ENCODE peak calls at places on chromosomes 6 and 20, in six cellular contexts. One of them, this sample, is unnamed.

GRCh38 chr20:51930775-51931174 is 128.5 kb upstream of the SALL4 start:
- DNase-seq in AG04450: peak; percentile 11
- DNase-seq in left ventricle myocardium inferior: no peak
- DNase-seq in Peyer's patch: no peak
- DNase-seq in left lung: no peak
- DNase-seq in CD4-positive, alpha-beta T cell: no peak
- DNase-seq in this sample: no peak

GRCh38 chr6:35078896-35079295 is 62.2 kb downstream of the TCP11 start:
- DNase-seq in AG04450: no peak
- DNase-seq in left ventricle myocardium inferior: no peak
- DNase-seq in left lung: no peak
- DNase-seq in CD4-positive, alpha-beta T cell: no peak
- DNase-seq in Peyer's patch: peak; percentile 41
- DNase-seq in this sample: no peak

GRCh38 chr6:70124882-70125535 is 177.9 kb downstream of the COL9A1 start:
- DNase-seq in Peyer's patch: no peak
- DNase-seq in left lung: no peak
- DNase-seq in AG04450: no peak
- DNase-seq in left ventricle myocardium inferior: no peak
- DNase-seq in CD4-positive, alpha-beta T cell: no peak
- DNase-seq in this sample: no peak

GRCh38 chr6:14713008-14713452 is 532.8 kb upstream of the JARID2 start:
- DNase-seq in left lung: no peak
- DNase-seq in Peyer's patch: no peak
- DNase-seq in left ventricle myocardium inferior: peak; percentile 52
- DNase-seq in AG04450: no peak
- DNase-seq in CD4-positive, alpha-beta T cell: no peak
- DNase-seq in this sample: no peak

GRCh38 chr6:159852877-159853276 is 37.9 kb upstream of the MAS1 start:
- DNase-seq in left lung: no peak
- DNase-seq in left ventricle myocardium inferior: no peak
- DNase-seq in AG04450: no peak
- DNase-seq in Peyer's patch: no peak
- DNase-seq in CD4-positive, alpha-beta T cell: peak; percentile 8
- DNase-seq in this sample: no peak

GRCh38 chr6:164086326-164086887 is 671.9 kb downstream of the QKI start:
- DNase-seq in CD4-positive, alpha-beta T cell: no peak
- DNase-seq in left ventricle myocardium inferior: no peak
- DNase-seq in left lung: no peak
- DNase-seq in Peyer's patch: no peak
- DNase-seq in AG04450: no peak
- DNase-seq in this sample: no peak

GRCh38 chr20:20680991-20681508 is 31.4 kb downstream of the RALGAPA2 start:
- DNase-seq in Peyer's patch: no peak
- DNase-seq in CD4-positive, alpha-beta T cell: no peak
- DNase-seq in left ventricle myocardium inferior: no peak
- DNase-seq in left lung: no peak
- DNase-seq in AG04450: no peak
- DNase-seq in this sample: no peak

GRCh38 chr6:41442800-41443501 is 103.2 kb upstream of the FOXP4 start:
- DNase-seq in AG04450: no peak
- DNase-seq in left lung: no peak
- DNase-seq in left ventricle myocardium inferior: peak; percentile 50
- DNase-seq in CD4-positive, alpha-beta T cell: no peak
- DNase-seq in Peyer's patch: peak; percentile 58
- DNase-seq in this sample: no peak

GRCh38 chr6:138685781-138686180 is 87.8 kb upstream of the CCDC28A start:
- DNase-seq in Peyer's patch: no peak
- DNase-seq in CD4-positive, alpha-beta T cell: no peak
- DNase-seq in AG04450: no peak
- DNase-seq in left ventricle myocardium inferior: no peak
- DNase-seq in left lung: no peak
- DNase-seq in this sample: no peak

GRCh38 chr6:170137911-170138910 is 152.7 kb downstream of the DLL1 start:
- DNase-seq in Peyer's patch: peak; percentile 11
- DNase-seq in AG04450: no peak
- DNase-seq in left ventricle myocardium inferior: no peak
- DNase-seq in left lung: peak; percentile 68
- DNase-seq in CD4-positive, alpha-beta T cell: no peak
- DNase-seq in this sample: no peak

GRCh38 chr6:168087436-168088160 is 8.6 kb upstream of the FRMD1 start:
- DNase-seq in AG04450: no peak
- DNase-seq in left ventricle myocardium inferior: no peak
- DNase-seq in left lung: peak; percentile 55
- DNase-seq in Peyer's patch: no peak
- DNase-seq in CD4-positive, alpha-beta T cell: no peak
- DNase-seq in this sample: no peak
- H3K27ac ChIP-seq in AG04450: no peak overlapping the region
- H3K27ac ChIP-seq in left ventricle myocardium inferior: no peak overlapping the region
- H3K27ac ChIP-seq in left lung: no peak overlapping the region
- H3K27ac ChIP-seq in Peyer's patch: peak overlapping the region; percentile 36
- H3K27ac ChIP-seq in CD4-positive, alpha-beta T cell: no peak overlapping the region
- H3K27ac ChIP-seq in this sample: no peak overlapping the region

GRCh38 chr6:157764346-157765068 is 58.5 kb upstream of the SNX9 start:
- DNase-seq in Peyer's patch: peak; percentile 80
- DNase-seq in left lung: peak; percentile 92
- DNase-seq in AG04450: peak; percentile 99
- DNase-seq in CD4-positive, alpha-beta T cell: peak; percentile 72
- DNase-seq in left ventricle myocardium inferior: peak; percentile 64
- DNase-seq in this sample: peak; percentile 76
- H3K27ac ChIP-seq in Peyer's patch: peak overlapping the region; percentile 70
- H3K27ac ChIP-seq in left lung: peak overlapping the region; percentile 76
- H3K27ac ChIP-seq in AG04450: peak overlapping the region; percentile 93
- H3K27ac ChIP-seq in CD4-positive, alpha-beta T cell: peak overlapping the region; percentile 61
- H3K27ac ChIP-seq in left ventricle myocardium inferior: peak overlapping the region; percentile 60
- H3K27ac ChIP-seq in this sample: no peak overlapping the region

DNA sequence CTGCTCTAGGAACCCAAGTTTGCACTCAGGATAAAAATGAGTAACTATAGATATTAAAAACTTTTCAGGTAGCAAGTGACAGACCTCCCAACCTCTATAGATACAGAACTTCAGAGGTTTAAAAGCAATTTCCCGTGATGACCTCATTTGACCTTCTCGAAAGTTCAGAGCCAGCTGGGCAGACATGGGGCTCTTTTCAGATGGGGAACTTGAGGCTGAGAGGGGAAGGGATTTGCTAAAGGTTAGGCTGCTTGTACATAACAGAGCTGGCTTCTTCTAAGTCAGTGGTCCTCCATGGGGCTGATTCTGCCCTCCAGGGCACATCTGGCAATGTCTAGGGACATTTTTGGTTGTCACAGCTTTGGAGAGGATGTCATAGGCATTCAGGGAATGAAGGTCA is 58.8 kb upstream of the ZNF831 start:
- DNase-seq in left ventricle myocardium inferior: no peak
- DNase-seq in left lung: no peak
- DNase-seq in AG04450: no peak
- DNase-seq in CD4-positive, alpha-beta T cell: no peak
- DNase-seq in Peyer's patch: no peak
- DNase-seq in this sample: no peak
- H3K27ac ChIP-seq in left ventricle myocardium inferior: no peak overlapping the region
- H3K27ac ChIP-seq in left lung: no peak overlapping the region
- H3K27ac ChIP-seq in AG04450: no peak overlapping the region
- H3K27ac ChIP-seq in CD4-positive, alpha-beta T cell: no peak overlapping the region
- H3K27ac ChIP-seq in Peyer's patch: no peak overlapping the region
- H3K27ac ChIP-seq in this sample: no peak overlapping the region

GRCh38 chr20:50456452-50457324 is 53.5 kb upstream of the PTPN1 start:
- DNase-seq in CD4-positive, alpha-beta T cell: no peak
- DNase-seq in left lung: no peak
- DNase-seq in AG04450: no peak
- DNase-seq in left ventricle myocardium inferior: no peak
- DNase-seq in Peyer's patch: no peak
- DNase-seq in this sample: no peak
- H3K27ac ChIP-seq in CD4-positive, alpha-beta T cell: no peak overlapping the region
- H3K27ac ChIP-seq in left lung: peak overlapping the region; percentile 60
- H3K27ac ChIP-seq in AG04450: no peak overlapping the region
- H3K27ac ChIP-seq in left ventricle myocardium inferior: peak overlapping the region; percentile 58
- H3K27ac ChIP-seq in Peyer's patch: no peak overlapping the region
- H3K27ac ChIP-seq in this sample: no peak overlapping the region

This sample was measured in CD8-positive, alpha-beta memory T cell.